ENCODE peak calls at places on chromosomes 7 and 10, in five cellular contexts. R, B, I, Z and H are unnamed samples.

GRCh38 chr10:126373137-126373536 is 15.1 kb downstream of the ADAM12 start:
- DNase-seq in B (no peak), Z (no peak), I (peak), R (no peak), H (no peak)

GRCh38 chr10:59970396-59971368 is 64.3 kb upstream of the CCDC6 start:
- DNase-seq in R (no peak), B (no peak), I (no peak), Z (no peak), H (no peak)

GRCh38 chr10:71302874-71303568 is 16.0 kb upstream of the SLC29A3 start:
- DNase-seq in I (peak), Z (peak), R (peak), B (peak), H (peak)

GRCh38 chr10:74058658-74059057 is 60.7 kb downstream of the VCL start:
- DNase-seq in I (peak), Z (no peak), R (no peak), B (peak), H (peak)

GRCh38 chr7:16447867-16448266 is 17.7 kb downstream of the SOSTDC1 start:
- DNase-seq in Z (no peak), R (no peak), B (no peak), I (no peak), H (no peak)

GRCh38 chr10:93110472-93111146 is 36.9 kb downstream of the CYP26A1 start:
- DNase-seq in I (no peak), Z (no peak), R (no peak), B (no peak), H (no peak)

GRCh38 chr10:14936584-14936983 is 17.3 kb downstream of the DCLRE1C start:
- DNase-seq in B (no peak), R (no peak), I (no peak), Z (no peak), H (no peak)

GRCh38 chr10:28704771-28705170 is 27.4 kb downstream of the BAMBI start:
- DNase-seq in R (no peak), Z (no peak), I (no peak), B (no peak), H (no peak)

GRCh38 chr10:116371737-116372136 is 47.5 kb downstream of the CCDC172 start:
- DNase-seq in B (no peak), I (peak), Z (no peak), R (no peak), H (no peak)

GRCh38 chr7:122995600-122995999 is at the start of gene TAS2R16:
- DNase-seq in Z (no peak), R (no peak), I (no peak), B (no peak), H (no peak)

GRCh38 chr7:54961391-54961790 is 57.4 kb upstream of the EGFR start:
- DNase-seq in I (no peak), Z (peak), B (no peak), R (no peak), H (no peak)

GRCh38 chr10:113953505-113954272 is 90.0 kb upstream of the ADRB1 start:
- DNase-seq in I (no peak), B (no peak), Z (no peak), R (no peak), H (no peak)

GRCh38 chr7:112161253-112162160 is 44.7 kb downstream of the DOCK4 start:
- DNase-seq in R (no peak), B (peak), I (peak), Z (no peak), H (no peak)

GRCh38 chr10:3716093-3716492 is 68.9 kb downstream of the KLF6 start:
- DNase-seq in Z (no peak), B (peak), I (peak), R (no peak), H (no peak)

GRCh38 chr7:87886875-87887274 is 10.6 kb downstream of the DBF4 start:
- DNase-seq in R (no peak), B (peak), Z (no peak), I (peak), H (peak)

GRCh38 chr7:158664406-158664805 is 40.2 kb downstream of the NCAPG2 start:
- DNase-seq in I (no peak), B (no peak), Z (no peak), R (no peak), H (no peak)

GRCh38 chr7:111232249-111233084 is 141.5 kb downstream of the LRRN3 start:
- DNase-seq in Z (peak), I (peak), B (peak), R (peak), H (no peak)

GRCh38 chr7:94877731-94878670 is 29.4 kb upstream of the PPP1R9A start:
- DNase-seq in Z (no peak), R (no peak), I (no peak), B (no peak), H (peak)